ENCODE peak calls at places on chromosomes 2 and 18, in five cellular contexts. I, E, D, F and G are unnamed samples.

GRCh38 chr2:152556506-152556905 is 160.8 kb downstream of the PRPF40A start:
- DNase-seq in I (no peak), E (no peak), D (no peak), F (no peak), G (no peak)

GRCh38 chr18:905948-906415 is 1.3 kb downstream of the ADCYAP1 start:
- DNase-seq in I (peak; percentile 14), E (no peak), D (no peak), F (no peak), G (no peak)

GRCh38 chr18:28185121-28185520 is 8.2 kb upstream of the CDH2 start:
- DNase-seq in I (no peak), E (no peak), D (no peak), F (no peak), G (no peak)

GRCh38 chr2:237577956-237578870 is 11.8 kb downstream of the PRLH start:
- DNase-seq in I (no peak), E (no peak), D (no peak), F (no peak), G (no peak)

GRCh38 chr2:85017436-85018048 is 46.6 kb downstream of the KCMF1 start:
- DNase-seq in I (no peak), E (no peak), D (no peak), F (no peak), G (no peak)

GRCh38 chr18:70693196-70693595 is 404.4 kb downstream of the SOCS6 start:
- DNase-seq in I (peak; percentile 20), E (no peak), D (no peak), F (no peak), G (no peak)

GRCh38 chr2:240573516-240574385 is 5.5 kb downstream of the RNPEPL1 start:
- DNase-seq in I (no peak), E (no peak), D (no peak), F (no peak), G (no peak)

GRCh38 chr2:86249176-86249842 is 50.1 kb downstream of the MRPL35 start:
- DNase-seq in I (no peak), E (no peak), D (no peak), F (peak; percentile 50), G (no peak)

GRCh38 chr2:88950010-88950409 is 258.5 kb downstream of the RPIA start:
- DNase-seq in I (no peak), E (no peak), D (no peak), F (no peak), G (no peak)

GRCh38 chr2:118569876-118570535 is 277.4 kb downstream of the EN1 start:
- DNase-seq in I (no peak), E (no peak), D (no peak), F (no peak), G (no peak)

GRCh38 chr2:62071126-62071598 is 124.8 kb upstream of the B3GNT2 start:
- DNase-seq in I (no peak), E (no peak), D (no peak), F (no peak), G (no peak)

GRCh38 chr18:7586379-7586778 is 19.3 kb downstream of the PTPRM start:
- DNase-seq in I (no peak), E (no peak), D (no peak), F (no peak), G (no peak)

GRCh38 chr18:32550958-32551357 is 80.3 kb upstream of the GAREM1 start:
- DNase-seq in I (no peak), E (no peak), D (no peak), F (no peak), G (no peak)

GRCh38 chr18:12334280-12335262 is 26.5 kb downstream of the TUBB6 start:
- DNase-seq in I (no peak), E (no peak), D (no peak), F (no peak), G (no peak)

GRCh38 chr2:18630541-18630940 is 41.2 kb upstream of the NT5C1B start:
- DNase-seq in I (no peak), E (no peak), D (no peak), F (no peak), G (no peak)